ENCODE peak calls at places on chromosomes 1 and 21, in six cellular contexts. O, Q, I, W, N and Y are unnamed samples.

GRCh38 chr21:40254540-40255455 is 387.6 kb downstream of the PCP4 start:
- DNase-seq in O (peak), W (no peak), I (peak), Q (no peak), N (no peak), Y (no peak)

GRCh38 chr1:228445867-228446584 is 29.4 kb upstream of the TRIM17 start:
- DNase-seq in I (peak), W (peak), O (peak), Q (no peak), N (peak), Y (no peak)

GRCh38 chr1:170261669-170262068 is 115.9 kb downstream of the NTMT2 start:
- DNase-seq in W (no peak), N (no peak), O (no peak), I (no peak), Q (no peak), Y (no peak)

GRCh38 chr1:247456914-247457638 is 828 bp downstream of the OR2B11 start:
- DNase-seq in O (no peak), W (no peak), I (no peak), N (no peak), Q (no peak), Y (no peak)

GRCh38 chr1:202241376-202242079 is 47.9 kb downstream of the LGR6 start:
- DNase-seq in I (peak), Q (peak), N (no peak), W (no peak), O (no peak), Y (peak)

GRCh38 chr1:155123801-155124200 is 3.9 kb upstream of the EFNA1 start:
- DNase-seq in N (no peak), O (peak), I (no peak), Q (no peak), W (no peak), Y (no peak)

GRCh38 chr1:43912607-43913006 is 21.0 kb upstream of the ARTN start:
- DNase-seq in N (peak), I (peak), O (peak), W (peak), Q (peak), Y (no peak)

GRCh38 chr1:173255214-173255813 is 48.2 kb upstream of the TNFSF4 start:
- DNase-seq in I (peak), N (peak), O (peak), Q (no peak), W (peak), Y (no peak)

GRCh38 chr1:43879414-43879813 is 54.2 kb upstream of the ARTN start:
- DNase-seq in N (no peak), O (no peak), Q (no peak), I (peak), W (peak), Y (no peak)

GRCh38 chr1:21833392-21833976 is 21.4 kb downstream of the LDLRAD2 start:
- DNase-seq in W (no peak), Q (no peak), I (no peak), O (no peak), N (no peak), Y (no peak)

GRCh38 chr1:239112092-239112491 is 274.3 kb upstream of the CHRM3 start:
- DNase-seq in N (no peak), I (no peak), O (peak), Q (no peak), W (no peak), Y (no peak)

GRCh38 chr1:203186446-203187305 is at the start of gene CHI3L1:
- DNase-seq in W (peak), I (no peak), O (no peak), Q (peak), N (peak), Y (peak)

GRCh38 chr1:63366915-63367217 is 561 bp upstream of the ALG6 start:
- DNase-seq in N (no peak), O (no peak), Q (no peak), I (no peak), W (no peak), Y (no peak)

GRCh38 chr1:182169203-182169602 is 107.7 kb upstream of the ZNF648 start:
- DNase-seq in Q (peak), W (no peak), N (no peak), O (peak), I (no peak), Y (no peak)

GRCh38 chr1:222335586-222335985 is 212.3 kb downstream of the HHIPL2 start:
- DNase-seq in O (no peak), I (no peak), Q (no peak), N (no peak), W (no peak), Y (no peak)

GRCh38 chr1:62530516-62531154 is 66.7 kb upstream of the ANGPTL3 start:
- DNase-seq in N (peak), O (peak), W (peak), I (peak), Q (no peak), Y (no peak)

GRCh38 chr1:73910466-73910865 is 287.5 kb downstream of the LRRIQ3 start:
- DNase-seq in O (no peak), W (no peak), I (no peak), Q (no peak), N (no peak), Y (no peak)

GRCh38 chr1:26092422-26092821 is 19.2 kb upstream of the PDIK1L start:
- DNase-seq in W (no peak), Q (no peak), I (no peak), O (no peak), N (no peak), Y (no peak)

GRCh38 chr1:26094076-26094669 is 17.5 kb upstream of the PDIK1L start:
- DNase-seq in N (peak), W (peak), I (no peak), O (no peak), Q (no peak), Y (no peak)

GRCh38 chr1:26097696-26098095 is 13.9 kb upstream of the PDIK1L start:
- DNase-seq in W (peak), I (no peak), N (no peak), Q (no peak), O (no peak), Y (no peak)

GRCh38 chr1:26096471-26096870 is 15.2 kb upstream of the PDIK1L start:
- DNase-seq in N (no peak), I (no peak), O (no peak), Q (no peak), W (no peak), Y (no peak)

GRCh38 chr1:26094677-26095383 is 16.8 kb upstream of the PDIK1L start:
- DNase-seq in N (peak), O (peak), Q (peak), I (no peak), W (peak), Y (peak)
- TF ChIP-seq CTCF in N (no peak), O (no peak), Q (no peak), I (no peak), W (peak), Y (no peak)

GRCh38 chr1:201181323-201181722 is 9.3 kb upstream of the IGFN1 start:
- DNase-seq in I (no peak), Q (no peak), N (no peak), W (no peak), O (no peak), Y (no peak)

GRCh38 chr1:201181726-201182125 is 8.9 kb upstream of the IGFN1 start:
- DNase-seq in Q (no peak), O (no peak), I (no peak), W (no peak), N (no peak), Y (peak)

GRCh38 chr1:201180133-201180532 is 10.5 kb upstream of the IGFN1 start:
- DNase-seq in I (no peak), N (no peak), W (no peak), O (no peak), Q (no peak), Y (no peak)

GRCh38 chr1:201178718-201179117 is 11.9 kb upstream of the IGFN1 start:
- DNase-seq in O (no peak), Q (no peak), N (no peak), I (no peak), W (no peak), Y (peak)

GRCh38 chr1:201180901-201181300 is 9.7 kb upstream of the IGFN1 start:
- DNase-seq in I (no peak), Q (no peak), O (no peak), N (no peak), W (no peak), Y (peak)
- TF ChIP-seq CTCF in I (no peak), Q (no peak), O (no peak), N (no peak), W (no peak), Y (no peak)

GRCh38 chr1:84390231-84390630 is 8.1 kb upstream of the DNASE2B start:
- DNase-seq in I (peak), W (no peak), N (no peak), Q (no peak), O (no peak), Y (no peak)

GRCh38 chr1:84385347-84385746 is 12.9 kb upstream of the DNASE2B start:
- DNase-seq in N (no peak), O (no peak), W (no peak), Q (no peak), I (no peak), Y (no peak)

GRCh38 chr1:84386716-84387479 is 11.4 kb upstream of the DNASE2B start:
- DNase-seq in Q (no peak), W (no peak), I (no peak), N (no peak), O (no peak), Y (no peak)

GRCh38 chr1:84382127-84382526 is 16.2 kb upstream of the DNASE2B start:
- DNase-seq in W (peak), N (no peak), Q (no peak), I (no peak), O (no peak), Y (no peak)

GRCh38 chr1:84387480-84388163 is 10.7 kb upstream of the DNASE2B start:
- DNase-seq in Q (no peak), N (peak), I (no peak), O (no peak), W (no peak), Y (no peak)
- TF ChIP-seq CTCF in Q (no peak), N (peak), I (no peak), O (no peak), W (peak), Y (no peak)

GRCh38 chr21:45926281-45926680 is 55.3 kb upstream of the COL6A1 start:
- DNase-seq in O (no peak), Q (no peak), N (peak), I (no peak), W (peak), Y (no peak)

GRCh38 chr21:45920824-45921600 is 60.6 kb upstream of the COL6A1 start:
- DNase-seq in I (no peak), Q (no peak), N (no peak), W (no peak), O (no peak), Y (no peak)

GRCh38 chr21:45921917-45922316 is 59.7 kb upstream of the COL6A1 start:
- DNase-seq in Q (no peak), W (no peak), I (no peak), N (peak), O (no peak), Y (no peak)

GRCh38 chr21:45922648-45923047 is 58.9 kb upstream of the COL6A1 start:
- DNase-seq in Q (no peak), O (no peak), I (no peak), N (no peak), W (no peak), Y (no peak)

DNA sequence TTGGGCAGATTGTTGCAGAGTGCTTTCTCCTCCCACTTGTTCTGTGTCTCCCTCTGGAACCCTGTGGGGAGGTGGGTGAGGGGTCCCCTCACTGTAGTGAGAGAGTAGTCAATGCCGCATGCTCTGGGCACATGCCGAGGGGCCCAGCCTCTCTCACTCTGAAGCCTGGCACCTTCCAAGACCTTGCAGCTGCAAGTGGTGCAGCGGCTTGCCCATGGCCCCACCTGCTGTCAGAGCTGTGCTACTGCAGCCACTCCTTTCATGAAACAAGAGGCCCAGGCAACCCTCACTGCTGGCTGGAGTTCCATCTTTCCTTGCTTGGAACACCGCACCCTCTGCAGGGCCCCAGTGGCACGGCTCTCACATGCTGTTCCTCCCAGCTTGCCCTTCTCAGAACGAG is 58.4 kb upstream of the COL6A1 start:
- DNase-seq in O (peak), N (peak), Q (peak), W (peak), I (peak), Y (peak)
- TF ChIP-seq CTCF in O (peak), N (peak), Q (peak), W (peak), I (peak), Y (peak)

DNA sequence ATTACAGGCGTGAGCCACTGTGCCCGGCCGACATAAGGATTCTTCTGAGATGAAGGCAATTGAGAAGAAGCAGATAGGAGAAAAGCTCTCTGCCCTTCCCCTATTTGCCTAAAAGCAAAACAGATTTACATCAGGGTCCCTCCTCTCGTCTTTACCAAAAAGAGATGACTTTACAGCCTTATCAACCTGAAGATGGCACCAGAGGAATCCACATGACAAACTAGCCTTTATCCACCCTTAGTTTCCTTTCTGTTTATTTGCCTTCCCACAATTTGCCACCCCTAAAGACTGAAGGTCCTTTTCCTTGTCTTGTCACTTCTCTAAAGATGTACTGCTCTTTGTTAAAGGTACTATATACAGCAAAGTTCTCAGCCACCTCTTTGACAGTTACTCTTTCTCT is 70.7 kb upstream of the KRTAP19-8 start:
- DNase-seq in N (peak), Q (no peak), W (peak), O (no peak), I (no peak), Y (no peak)
- TF ChIP-seq CTCF in N (peak), Q (no peak), W (peak), O (peak), I (no peak), Y (no peak)